ENCODE peak calls at places on chromosomes 13 and 19, in seven cellular contexts. V is gastrocnemius medialis, E is NB4, D is right lobe of liver, X is stomach, Y is breast epithelium, N is suprapubic skin. P is an unnamed sample.

GRCh38 chr13:27658569-27658968 is 36.9 kb downstream of the POLR1D start:
- DNase-seq in V (no peak), Y (no peak), X (no peak), E (no peak), N (no peak), D (no peak), P (no peak)

GRCh38 chr19:55641376-55642152 is 762 bp downstream of the ZNF580 start:
- DNase-seq in N (no peak), V (no peak), D (no peak), Y (no peak), X (no peak), E (peak; percentile 50), P (no peak)

GRCh38 chr13:51643882-51644281 is 59.6 kb downstream of the WDFY2 start:
- DNase-seq in D (no peak), N (no peak), X (no peak), Y (no peak), E (peak; percentile 70), V (no peak), P (no peak)

GRCh38 chr19:6047741-6048231 is 62.5 kb downstream of the RFX2 start:
- DNase-seq in N (peak; percentile 57), Y (no peak), X (no peak), E (peak; percentile 47), V (no peak), D (no peak), P (no peak)

GRCh38 chr13:101146101-101146898 is 270.0 kb downstream of the NALCN start:
- DNase-seq in V (no peak), N (no peak), X (no peak), D (no peak), Y (no peak), E (no peak), P (no peak)

GRCh38 chr13:89153941-89154340 is 1482.8 kb downstream of the SLITRK5 start:
- DNase-seq in E (no peak), X (no peak), N (no peak), D (no peak), Y (no peak), V (no peak), P (no peak)

GRCh38 chr13:40121711-40122110 is 466.2 kb downstream of the COG6 start:
- DNase-seq in E (no peak), Y (no peak), V (no peak), X (no peak), D (no peak), N (no peak), P (no peak)

GRCh38 chr13:105035092-105035491 is 1500.4 kb downstream of the EFNB2 start:
- DNase-seq in N (no peak), D (no peak), X (no peak), Y (no peak), V (no peak), E (no peak), P (no peak)

GRCh38 chr13:20160346-20161274 is at the start of gene GJA3:
- DNase-seq in E (peak; percentile 66), X (no peak), D (peak; percentile 53), Y (no peak), N (no peak), V (no peak), P (no peak)

GRCh38 chr13:39025433-39025839 is 12.5 kb downstream of the PROSER1 start:
- DNase-seq in V (peak; percentile 16), Y (peak; percentile 73), E (no peak), D (no peak), N (peak; percentile 46), X (no peak), P (no peak)

DNA sequence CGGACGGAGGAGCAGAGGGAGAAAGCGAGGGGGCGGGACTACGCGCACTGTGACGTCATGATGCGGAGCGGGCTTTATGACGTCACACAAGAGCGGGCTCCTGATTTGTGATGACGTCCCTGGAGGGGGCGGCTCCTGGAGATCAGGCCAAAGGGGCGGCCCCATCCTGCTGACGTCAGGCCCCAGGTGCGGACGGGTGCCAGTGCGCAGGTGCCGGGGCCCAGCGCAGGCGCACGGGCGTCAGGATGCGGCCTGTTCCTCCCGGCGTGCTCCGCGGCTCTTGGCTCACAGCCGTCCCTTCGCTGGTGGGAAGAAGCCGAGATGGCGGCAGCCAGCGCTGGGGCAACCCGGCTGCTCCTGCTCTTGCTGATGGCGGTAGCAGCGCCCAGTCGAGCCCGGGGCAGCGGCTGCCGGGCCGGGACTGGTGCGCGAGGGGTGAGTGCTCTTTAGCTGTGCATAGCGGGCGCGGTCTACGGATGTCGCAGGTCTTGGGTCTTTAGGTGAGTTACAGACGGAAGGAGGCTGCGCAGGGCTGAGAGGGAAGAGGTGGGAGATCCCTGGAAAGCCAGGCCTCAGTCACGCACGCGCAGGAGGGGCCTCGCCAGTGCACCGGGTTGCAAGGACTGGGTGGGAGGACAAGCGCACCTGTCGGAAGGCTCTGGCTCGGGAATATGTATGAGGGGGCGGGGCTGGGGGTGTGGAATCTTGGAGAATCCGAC is at the start of the genes EMC10 and GARIN5A:
- DNase-seq in V (peak; percentile 85), X (peak; percentile 94), E (peak; percentile 51), Y (peak; percentile 90), D (peak; percentile 89), N (peak; percentile 91), P (peak; percentile 72)
- TF ChIP-seq POLR2A in V (peak; percentile 60), X (peak; percentile 52), E (no peak), Y (no peak), D (peak; percentile 61), N (peak; percentile 4), P (no peak)

GRCh38 chr19:15550847-15551182 is 42.5 kb downstream of the CYP4F22 start:
- DNase-seq in N (no peak), E (no peak), D (no peak), X (no peak), V (no peak), Y (no peak), P (no peak)

GRCh38 chr19:15548648-15549047 is 40.3 kb downstream of the CYP4F22 start:
- DNase-seq in V (no peak), Y (no peak), D (no peak), N (no peak), E (no peak), X (no peak), P (no peak)

GRCh38 chr19:15550273-15550672 is 41.9 kb downstream of the CYP4F22 start:
- DNase-seq in D (no peak), X (no peak), Y (no peak), N (no peak), E (no peak), V (no peak), P (no peak)

GRCh38 chr19:15549581-15549980 is 41.3 kb downstream of the CYP4F22 start:
- DNase-seq in N (no peak), E (no peak), D (no peak), V (no peak), Y (no peak), X (no peak), P (no peak)

GRCh38 chr19:15551183-15552004 is 43.1 kb downstream of the CYP4F22 start:
- DNase-seq in E (no peak), N (no peak), X (peak; percentile 40), Y (no peak), V (no peak), D (peak; percentile 26), P (no peak)
- H3K4me3 ChIP-seq in E (no peak overlapping the region), N (peak overlapping the region; percentile 31), X (peak overlapping the region; percentile 39), Y (peak overlapping the region; percentile 59), V (peak overlapping the region; percentile 4), D (no peak overlapping the region), P (no peak overlapping the region)

GRCh38 chr19:48812094-48812929 is 1.5 kb upstream of the BCAT2 start:
- DNase-seq in D (peak; percentile 91), X (peak; percentile 93), E (peak; percentile 83), N (peak; percentile 93), V (peak; percentile 95), Y (peak; percentile 85), P (peak; percentile 90)
- TF ChIP-seq POLR2A in D (peak; percentile 68), X (peak; percentile 79), E (no peak), N (no peak), V (peak; percentile 91), Y (peak; percentile 26), P (peak; percentile 29)

DNA sequence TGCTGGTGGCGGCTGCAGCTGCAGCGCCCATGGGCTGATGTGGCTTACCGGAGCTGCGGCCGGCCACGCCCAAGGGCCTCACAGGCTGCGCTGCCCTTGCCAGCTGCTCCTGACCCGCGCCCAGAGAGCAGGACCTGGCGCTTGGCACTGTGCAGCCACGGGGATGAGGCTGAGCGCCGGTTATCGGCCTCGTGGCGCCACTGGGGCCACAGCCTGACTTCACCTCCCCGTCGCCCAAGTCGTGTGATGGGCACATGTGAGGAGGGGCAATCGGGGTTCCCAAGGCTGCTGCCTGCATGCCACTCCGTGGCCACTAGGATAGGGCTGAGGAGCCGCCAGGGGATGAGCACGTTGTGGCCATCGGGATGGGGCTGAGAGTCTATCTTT is 77.2 kb upstream of the PABPC3 start:
- DNase-seq in X (no peak), E (no peak), V (no peak), D (no peak), N (no peak), Y (no peak), P (no peak)
- H3K4me3 ChIP-seq in X (peak overlapping the region; percentile 51), E (no peak overlapping the region), V (peak overlapping the region; percentile 14), D (no peak overlapping the region), N (peak overlapping the region; percentile 34), Y (peak overlapping the region; percentile 58), P (peak overlapping the region; percentile 12)

P was measured in tibial nerve.